ENCODE peak calls at places on chromosomes 11 and 22, in five cellular contexts. W, T, F, N and L are unnamed samples.

GRCh38 chr11:1672613-1673400 is 24.2 kb upstream of the KRTAP5-6 start:
- DNase-seq in W (no peak), T (no peak), N (no peak), F (no peak), L (no peak)

GRCh38 chr22:48952256-48953102 is 875.2 kb downstream of the BRD1 start:
- DNase-seq in N (peak; percentile 28), F (no peak), W (no peak), T (no peak), L (no peak)

GRCh38 chr11:73137262-73137941 is 4.7 kb downstream of the FCHSD2 start:
- DNase-seq in F (no peak), W (no peak), T (no peak), N (no peak), L (no peak)

GRCh38 chr11:60121259-60121658 is 32.8 kb downstream of the MS4A2 start:
- DNase-seq in N (no peak), T (no peak), F (no peak), W (peak; percentile 6), L (no peak)

GRCh38 chr11:14741195-14741594 is 97.6 kb downstream of the PDE3B start:
- DNase-seq in N (no peak), W (no peak), T (no peak), F (no peak), L (no peak)

GRCh38 chr11:43969543-43969942 is 27.1 kb downstream of the C11orf96 start:
- DNase-seq in W (no peak), T (no peak), N (no peak), F (peak; percentile 37), L (no peak)

GRCh38 chr11:95508219-95508880 is 277.3 kb upstream of the SESN3 start:
- DNase-seq in F (no peak), N (no peak), W (no peak), T (no peak), L (no peak)

GRCh38 chr11:2731285-2732125 is 31.7 kb upstream of the KCNQ1OT1 start:
- DNase-seq in N (no peak), F (no peak), T (no peak), W (no peak), L (no peak)

GRCh38 chr22:31230871-31231621 is 18.9 kb downstream of the LIMK2 start:
- DNase-seq in F (peak; percentile 84), N (peak; percentile 51), W (peak; percentile 30), T (peak; percentile 53), L (peak; percentile 21)

DNA sequence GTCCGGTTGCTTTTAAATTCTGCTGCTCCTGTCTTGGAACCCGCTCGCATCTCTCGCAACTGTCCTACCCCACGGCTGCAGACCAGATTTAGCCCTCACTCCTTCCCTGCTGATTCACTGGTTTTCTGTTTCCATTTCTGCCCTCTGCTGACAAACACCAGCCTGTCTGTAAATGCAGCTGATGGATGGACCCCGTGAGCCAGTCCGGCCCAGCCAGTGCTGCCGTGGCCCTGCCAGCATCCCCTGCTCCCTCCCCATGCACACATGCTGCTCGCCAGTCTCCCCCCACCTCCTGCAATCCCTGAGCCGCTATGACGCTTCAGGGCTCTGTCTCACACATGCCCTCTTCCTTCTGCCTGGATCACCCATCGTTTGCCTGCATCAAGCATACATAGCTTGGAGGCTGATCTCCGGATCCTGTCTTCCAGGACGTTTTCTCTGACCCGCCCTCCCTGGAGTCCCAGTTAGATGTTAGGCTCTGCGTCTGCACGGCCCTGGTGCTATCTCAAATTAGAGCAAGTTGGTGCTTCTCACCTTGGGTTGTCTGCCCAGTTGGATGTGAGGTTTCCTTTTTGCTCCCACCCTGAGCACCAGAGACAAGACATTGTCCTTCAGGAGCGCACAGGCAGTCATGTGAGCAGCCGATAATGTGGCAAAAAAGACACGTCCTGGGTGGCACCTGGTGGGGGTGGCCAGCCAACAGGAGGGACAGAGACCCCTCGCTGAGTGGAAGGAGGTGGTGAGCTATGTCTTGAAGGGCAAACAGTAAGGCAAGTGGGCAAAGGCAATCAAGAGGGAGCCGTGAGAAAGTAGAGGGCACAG is 4.3 kb upstream of the ACR start:
- DNase-seq in N (peak; percentile 29), F (peak; percentile 14), W (no peak), T (peak; percentile 37), L (no peak)
- TF ChIP-seq CTCF in N (no peak), F (no peak), W (no peak), T (no peak), L (no peak)

GRCh38 chr11:36793542-36793926 is 195.5 kb upstream of the RAG2 start:
- DNase-seq in N (no peak), W (peak; percentile 7), F (no peak), T (no peak), L (no peak)
- TF ChIP-seq CTCF in N (no peak), W (peak; percentile 26), F (peak; percentile 25), T (no peak), L (peak; percentile 50)

GRCh38 chr22:37792494-37792893 is 15.2 kb upstream of the GCAT start:
- DNase-seq in F (no peak), W (no peak), T (no peak), N (no peak), L (no peak)
- TF ChIP-seq CTCF in F (no peak), W (no peak), T (no peak), N (no peak), L (no peak)

DNA sequence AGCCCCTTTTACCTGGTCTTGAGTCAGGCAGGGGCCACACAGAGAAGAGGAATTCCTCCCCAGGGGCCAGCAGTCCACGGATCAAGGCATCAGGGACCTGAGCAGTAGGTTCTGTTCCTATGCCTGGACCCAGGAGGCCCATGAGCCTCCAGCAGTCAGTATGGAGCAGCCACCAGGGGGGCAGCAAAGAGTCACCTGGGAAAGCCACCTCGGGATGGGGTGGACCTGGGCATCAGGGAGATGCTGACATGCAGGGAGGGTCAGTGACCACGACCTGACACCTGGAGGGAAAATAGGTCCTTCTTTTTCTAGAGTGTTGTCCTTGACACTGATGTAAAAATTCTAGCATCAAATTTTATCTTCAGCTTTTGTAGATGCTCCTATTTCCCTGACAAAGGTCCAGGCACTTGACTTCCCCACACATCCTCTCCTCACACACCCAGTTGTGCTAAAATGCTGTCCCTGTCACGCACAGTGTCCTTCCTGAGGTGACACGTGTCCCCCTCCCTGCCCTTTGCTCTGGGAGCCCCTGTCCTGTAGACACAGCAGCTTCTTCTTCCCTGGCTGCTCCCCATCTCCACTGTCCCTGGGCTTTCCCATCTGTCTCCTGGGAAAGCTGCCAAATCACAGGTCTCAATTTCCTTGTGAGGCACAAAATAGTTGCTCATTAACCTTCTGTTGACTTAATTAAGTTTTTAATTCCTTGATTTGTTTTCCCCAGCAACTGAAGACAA is 70.0 kb upstream of the IGLL5 start:
- DNase-seq in W (no peak), F (no peak), N (no peak), T (no peak), L (no peak)
- TF ChIP-seq CTCF in W (no peak), F (no peak), N (no peak), T (no peak), L (no peak)

GRCh38 chr22:44640618-44641155 is 61.3 kb upstream of the PRR5 start:
- DNase-seq in T (no peak), F (no peak), N (no peak), W (no peak), L (no peak)

GRCh38 chr22:44642096-44642644 is 59.8 kb upstream of the PRR5 start:
- DNase-seq in N (no peak), T (no peak), W (no peak), F (no peak), L (no peak)

GRCh38 chr22:44645083-44645482 is 56.9 kb upstream of the PRR5 start:
- DNase-seq in N (no peak), F (no peak), T (no peak), W (no peak), L (no peak)

GRCh38 chr22:44638966-44639739 is 62.9 kb upstream of the PRR5 start:
- DNase-seq in F (peak; percentile 16), W (no peak), T (peak; percentile 12), N (no peak), L (no peak)

DNA sequence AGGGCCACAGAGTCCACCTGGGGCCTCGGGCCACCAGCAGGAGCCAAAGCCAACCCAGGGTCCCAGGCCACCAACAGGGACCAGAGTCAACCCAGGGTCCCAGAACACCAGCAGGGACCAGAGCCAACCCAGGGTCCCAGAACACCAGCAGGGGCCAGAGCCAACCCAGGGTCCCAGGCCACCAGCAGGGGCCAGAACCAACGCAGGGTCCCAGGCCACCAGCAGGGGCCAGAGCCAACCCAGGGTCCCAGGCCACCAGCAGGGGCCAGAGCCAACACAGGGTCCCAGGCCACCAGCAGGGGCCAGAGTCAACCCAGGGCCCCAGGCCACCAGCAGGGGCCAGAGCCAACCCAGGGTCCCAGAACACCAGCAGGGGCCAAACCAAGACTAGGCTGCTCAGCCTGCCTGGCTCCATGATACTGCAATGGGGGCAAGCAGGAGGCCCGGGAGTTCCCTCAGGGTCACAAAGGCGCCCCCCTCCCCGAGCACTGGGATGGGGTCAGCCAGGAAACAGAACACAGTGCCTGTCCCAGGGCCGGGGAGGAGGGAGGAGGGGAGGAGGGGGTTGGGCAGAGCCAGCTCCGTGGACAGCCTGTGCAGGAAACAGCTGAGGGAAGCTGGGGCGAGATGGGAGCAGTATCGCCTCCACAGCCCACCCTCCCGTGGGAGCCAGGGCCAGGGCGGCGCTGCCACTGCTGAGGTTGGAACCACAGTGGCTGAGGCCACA is 62.0 kb upstream of the PRR5 start:
- DNase-seq in T (no peak), N (no peak), W (no peak), F (no peak), L (no peak)
- TF ChIP-seq CTCF in T (peak; percentile 37), N (no peak), W (no peak), F (no peak), L (no peak)

GRCh38 chr11:75527130-75527529 is 1.4 kb upstream of the GDPD5 start:
- DNase-seq in F (no peak), N (no peak), W (no peak), T (no peak), L (no peak)

GRCh38 chr11:75524576-75525432 is 937 bp downstream of the GDPD5 start:
- DNase-seq in N (peak; percentile 49), F (no peak), T (no peak), W (peak; percentile 55), L (peak; percentile 26)

GRCh38 chr11:75523811-75524401 is 1.8 kb downstream of the GDPD5 start:
- DNase-seq in W (no peak), T (no peak), F (no peak), N (no peak), L (no peak)

GRCh38 chr11:75526192-75526541 is 426 bp upstream of the GDPD5 start:
- DNase-seq in N (no peak), W (no peak), F (no peak), T (no peak), L (no peak)

DNA sequence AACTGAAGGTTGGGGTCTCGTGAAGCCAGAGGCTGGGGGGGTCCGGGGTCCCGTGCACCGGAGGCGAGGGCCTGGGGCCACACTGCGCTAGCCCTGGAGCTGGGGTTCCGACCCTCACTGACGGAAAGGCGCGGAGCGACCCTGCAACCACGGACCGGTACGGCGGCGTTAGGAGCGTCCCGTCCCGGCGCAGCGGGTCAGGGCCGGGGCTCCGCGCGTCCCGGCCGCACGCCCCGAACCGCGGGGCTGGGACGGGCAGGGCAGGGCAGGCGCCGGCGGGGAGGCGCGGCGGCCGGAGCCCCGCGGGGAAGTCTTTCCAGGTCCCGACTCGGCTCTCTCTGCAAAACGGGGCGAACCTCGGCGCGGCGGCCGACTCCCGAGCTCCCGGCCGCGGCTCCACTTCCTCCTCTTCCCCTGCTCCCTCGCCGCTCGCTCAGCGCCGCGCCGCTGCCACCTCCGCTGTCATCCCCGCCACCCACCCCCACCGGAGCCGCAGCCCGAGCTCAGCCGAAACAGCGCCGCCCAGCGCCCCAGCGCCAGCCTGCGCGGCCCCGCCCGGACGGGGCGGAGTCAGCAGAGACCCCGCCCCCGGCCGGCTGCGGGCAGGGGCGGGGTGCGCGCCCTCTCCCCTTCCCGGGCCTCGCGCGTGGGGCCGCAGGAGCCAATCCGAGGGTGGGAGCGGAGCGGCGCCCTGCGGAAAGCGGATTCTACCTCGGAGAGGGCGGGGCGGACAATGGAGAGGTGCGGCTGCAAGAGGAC is at the start of gene GDPD5:
- DNase-seq in T (peak; percentile 40), W (peak; percentile 86), F (peak; percentile 79), N (peak; percentile 87), L (peak; percentile 79)
- TF ChIP-seq CTCF in T (peak; percentile 78), W (no peak), F (peak; percentile 13), N (no peak), L (peak; percentile 58)

GRCh38 chr11:133947298-133947905 is 9.4 kb downstream of the IGSF9B start:
- DNase-seq in T (peak; percentile 22), F (peak; percentile 50), W (peak; percentile 81), N (peak; percentile 66), L (peak; percentile 57)
- TF ChIP-seq CTCF in T (peak; percentile 60), F (peak; percentile 41), W (peak; percentile 25), N (no peak), L (peak; percentile 51)